ENCODE peak calls at places on chromosomes 2 and 18, in five cellular contexts. One of them, this sample, is unnamed.

GRCh38 chr18:2087877-2088673 is 483.2 kb downstream of the METTL4 start:
- DNase-seq in kidney glomerular epithelial cell: no peak
- DNase-seq in right cardiac atrium: peak
- DNase-seq in cerebellum: no peak
- DNase-seq in T follicular helper cell: no peak
- DNase-seq in this sample: no peak

GRCh38 chr18:468841-469796 is 31.4 kb downstream of the COLEC12 start:
- DNase-seq in right cardiac atrium: no peak
- DNase-seq in kidney glomerular epithelial cell: no peak
- DNase-seq in cerebellum: no peak
- DNase-seq in T follicular helper cell: no peak
- DNase-seq in this sample: no peak

GRCh38 chr2:1572638-1573037 is 159.4 kb downstream of the TPO start:
- DNase-seq in right cardiac atrium: peak
- DNase-seq in cerebellum: no peak
- DNase-seq in kidney glomerular epithelial cell: peak
- DNase-seq in T follicular helper cell: no peak
- DNase-seq in this sample: no peak

GRCh38 chr18:79275992-79276391 is 119.7 kb upstream of the NFATC1 start:
- DNase-seq in kidney glomerular epithelial cell: no peak
- DNase-seq in right cardiac atrium: no peak
- DNase-seq in cerebellum: no peak
- DNase-seq in T follicular helper cell: no peak
- DNase-seq in this sample: no peak

GRCh38 chr2:77725045-77725444 is 202.9 kb upstream of the LRRTM4 start:
- DNase-seq in T follicular helper cell: no peak
- DNase-seq in right cardiac atrium: no peak
- DNase-seq in kidney glomerular epithelial cell: no peak
- DNase-seq in cerebellum: no peak
- DNase-seq in this sample: no peak

GRCh38 chr2:238862701-238863100 is 14.8 kb downstream of the TWIST2 start:
- DNase-seq in cerebellum: no peak
- DNase-seq in T follicular helper cell: no peak
- DNase-seq in kidney glomerular epithelial cell: no peak
- DNase-seq in right cardiac atrium: no peak
- DNase-seq in this sample: no peak

GRCh38 chr2:237352279-237352845 is 61.6 kb downstream of the COL6A3 start:
- DNase-seq in kidney glomerular epithelial cell: no peak
- DNase-seq in cerebellum: no peak
- DNase-seq in T follicular helper cell: no peak
- DNase-seq in right cardiac atrium: no peak
- DNase-seq in this sample: no peak

GRCh38 chr2:74894261-74895030 is 60.5 kb downstream of the HK2 start:
- DNase-seq in T follicular helper cell: no peak
- DNase-seq in cerebellum: no peak
- DNase-seq in right cardiac atrium: no peak
- DNase-seq in kidney glomerular epithelial cell: no peak
- DNase-seq in this sample: no peak

GRCh38 chr2:64447317-64448060 is 6.5 kb upstream of the LGALSL start:
- DNase-seq in cerebellum: peak
- DNase-seq in right cardiac atrium: no peak
- DNase-seq in kidney glomerular epithelial cell: no peak
- DNase-seq in T follicular helper cell: no peak
- DNase-seq in this sample: no peak

GRCh38 chr2:25558262-25558661 is 115.1 kb downstream of the DTNB start:
- DNase-seq in cerebellum: no peak
- DNase-seq in kidney glomerular epithelial cell: no peak
- DNase-seq in right cardiac atrium: no peak
- DNase-seq in T follicular helper cell: no peak
- DNase-seq in this sample: peak

GRCh38 chr2:217734999-217735398 is 267.8 kb downstream of the TNS1 start:
- DNase-seq in cerebellum: no peak
- DNase-seq in kidney glomerular epithelial cell: no peak
- DNase-seq in T follicular helper cell: no peak
- DNase-seq in right cardiac atrium: no peak
- DNase-seq in this sample: no peak

GRCh38 chr2:68719912-68720311 is 14.7 kb upstream of the ARHGAP25 start:
- DNase-seq in right cardiac atrium: no peak
- DNase-seq in kidney glomerular epithelial cell: no peak
- DNase-seq in T follicular helper cell: no peak
- DNase-seq in cerebellum: no peak
- DNase-seq in this sample: no peak

GRCh38 chr2:2709091-2709770 is 378.2 kb upstream of the MYT1L start:
- DNase-seq in kidney glomerular epithelial cell: no peak
- DNase-seq in right cardiac atrium: no peak
- DNase-seq in T follicular helper cell: no peak
- DNase-seq in cerebellum: no peak
- DNase-seq in this sample: no peak

GRCh38 chr2:98296435-98296834 is 49.8 kb upstream of the CNGA3 start:
- DNase-seq in kidney glomerular epithelial cell: no peak
- DNase-seq in T follicular helper cell: no peak
- DNase-seq in right cardiac atrium: no peak
- DNase-seq in cerebellum: no peak
- DNase-seq in this sample: no peak

GRCh38 chr2:73776869-73777519 is 2.9 kb downstream of the DUSP11 start:
- DNase-seq in kidney glomerular epithelial cell: no peak
- DNase-seq in right cardiac atrium: no peak
- DNase-seq in T follicular helper cell: no peak
- DNase-seq in cerebellum: no peak
- DNase-seq in this sample: no peak

GRCh38 chr2:143165291-143165690 is 36.1 kb downstream of the ARHGAP15 start:
- DNase-seq in T follicular helper cell: no peak
- DNase-seq in cerebellum: no peak
- DNase-seq in right cardiac atrium: no peak
- DNase-seq in kidney glomerular epithelial cell: no peak
- DNase-seq in this sample: no peak

GRCh38 chr2:207490441-207490840 is 39.3 kb upstream of the CREB1 start:
- DNase-seq in kidney glomerular epithelial cell: no peak
- DNase-seq in cerebellum: no peak
- DNase-seq in right cardiac atrium: no peak
- DNase-seq in T follicular helper cell: no peak
- DNase-seq in this sample: no peak

GRCh38 chr2:172052000-172052983 is 33.0 kb upstream of the DLX1 start:
- DNase-seq in T follicular helper cell: no peak
- DNase-seq in cerebellum: no peak
- DNase-seq in right cardiac atrium: no peak
- DNase-seq in kidney glomerular epithelial cell: no peak
- DNase-seq in this sample: no peak

GRCh38 chr2:18132697-18133096 is 254.2 kb downstream of the KCNS3 start:
- DNase-seq in kidney glomerular epithelial cell: no peak
- DNase-seq in right cardiac atrium: no peak
- DNase-seq in cerebellum: no peak
- DNase-seq in T follicular helper cell: no peak
- DNase-seq in this sample: no peak

GRCh38 chr2:38215993-38216392 is 140.0 kb upstream of the CYP1B1 start:
- DNase-seq in cerebellum: no peak
- DNase-seq in kidney glomerular epithelial cell: no peak
- DNase-seq in right cardiac atrium: no peak
- DNase-seq in T follicular helper cell: no peak
- DNase-seq in this sample: no peak

GRCh38 chr2:198144621-198145020 is 340.2 kb downstream of the PLCL1 start:
- DNase-seq in T follicular helper cell: no peak
- DNase-seq in cerebellum: no peak
- DNase-seq in kidney glomerular epithelial cell: no peak
- DNase-seq in right cardiac atrium: no peak
- DNase-seq in this sample: no peak

GRCh38 chr2:212536385-212537310 is 2.0 kb downstream of the ERBB4 start:
- DNase-seq in T follicular helper cell: no peak
- DNase-seq in kidney glomerular epithelial cell: peak
- DNase-seq in right cardiac atrium: peak
- DNase-seq in cerebellum: peak
- DNase-seq in this sample: no peak

GRCh38 chr2:38740851-38741541 is 10.2 kb downstream of the SRSF7 start:
- DNase-seq in kidney glomerular epithelial cell: peak
- DNase-seq in cerebellum: peak
- DNase-seq in right cardiac atrium: peak
- DNase-seq in T follicular helper cell: no peak
- DNase-seq in this sample: no peak

GRCh38 chr2:201996006-201996405 is 37.6 kb upstream of the FZD7 start:
- DNase-seq in cerebellum: no peak
- DNase-seq in kidney glomerular epithelial cell: no peak
- DNase-seq in T follicular helper cell: no peak
- DNase-seq in right cardiac atrium: no peak
- DNase-seq in this sample: no peak

GRCh38 chr2:150526827-150527226 is 39.4 kb upstream of the RND3 start:
- DNase-seq in right cardiac atrium: no peak
- DNase-seq in kidney glomerular epithelial cell: peak
- DNase-seq in T follicular helper cell: no peak
- DNase-seq in cerebellum: no peak
- DNase-seq in this sample: no peak

GRCh38 chr2:197215988-197216979 is 94.3 kb downstream of the ANKRD44 start:
- DNase-seq in kidney glomerular epithelial cell: peak
- DNase-seq in T follicular helper cell: no peak
- DNase-seq in cerebellum: no peak
- DNase-seq in right cardiac atrium: no peak
- DNase-seq in this sample: no peak

GRCh38 chr2:241223211-241224067 is 35.0 kb downstream of the ANO7 start:
- DNase-seq in kidney glomerular epithelial cell: no peak
- DNase-seq in right cardiac atrium: peak
- DNase-seq in cerebellum: no peak
- DNase-seq in T follicular helper cell: no peak
- DNase-seq in this sample: no peak

GRCh38 chr2:54259413-54260240 is 3.6 kb upstream of the TSPYL6 start:
- DNase-seq in cerebellum: no peak
- DNase-seq in T follicular helper cell: no peak
- DNase-seq in kidney glomerular epithelial cell: no peak
- DNase-seq in right cardiac atrium: no peak
- DNase-seq in this sample: peak

GRCh38 chr2:215904101-215904500 is 109.2 kb downstream of the MREG start:
- DNase-seq in right cardiac atrium: peak
- DNase-seq in kidney glomerular epithelial cell: peak
- DNase-seq in T follicular helper cell: no peak
- DNase-seq in cerebellum: no peak
- DNase-seq in this sample: no peak

GRCh38 chr18:54261894-54262293 is 7.4 kb upstream of the POLI start:
- DNase-seq in cerebellum: no peak
- DNase-seq in T follicular helper cell: no peak
- DNase-seq in kidney glomerular epithelial cell: no peak
- DNase-seq in right cardiac atrium: no peak
- DNase-seq in this sample: no peak

GRCh38 chr2:228339525-228339924 is 158.0 kb upstream of the SPHKAP start:
- DNase-seq in cerebellum: no peak
- DNase-seq in T follicular helper cell: no peak
- DNase-seq in kidney glomerular epithelial cell: no peak
- DNase-seq in right cardiac atrium: no peak
- DNase-seq in this sample: no peak

GRCh38 chr2:14952383-14952782 is 319.9 kb downstream of the LRATD1 start:
- DNase-seq in kidney glomerular epithelial cell: no peak
- DNase-seq in cerebellum: no peak
- DNase-seq in T follicular helper cell: no peak
- DNase-seq in right cardiac atrium: no peak
- DNase-seq in this sample: no peak

GRCh38 chr2:172442072-172442895 is 14.9 kb downstream of the ITGA6 start:
- DNase-seq in right cardiac atrium: peak
- DNase-seq in T follicular helper cell: peak
- DNase-seq in cerebellum: no peak
- DNase-seq in kidney glomerular epithelial cell: peak
- DNase-seq in this sample: no peak

GRCh38 chr2:148819019-148819418 is 56.0 kb upstream of the KIF5C start:
- DNase-seq in cerebellum: no peak
- DNase-seq in kidney glomerular epithelial cell: no peak
- DNase-seq in right cardiac atrium: no peak
- DNase-seq in T follicular helper cell: no peak
- DNase-seq in this sample: no peak

GRCh38 chr18:79549638-79550000 is 130.0 kb upstream of the CTDP1 start:
- DNase-seq in right cardiac atrium: no peak
- DNase-seq in kidney glomerular epithelial cell: no peak
- DNase-seq in T follicular helper cell: no peak
- DNase-seq in cerebellum: no peak
- DNase-seq in this sample: no peak

GRCh38 chr2:216424305-216424704 is 12.0 kb downstream of the SMARCAL1 start:
- DNase-seq in T follicular helper cell: no peak
- DNase-seq in kidney glomerular epithelial cell: no peak
- DNase-seq in cerebellum: no peak
- DNase-seq in right cardiac atrium: no peak
- DNase-seq in this sample: no peak

GRCh38 chr2:160522951-160523700 is 29.5 kb upstream of the RBMS1 start:
- DNase-seq in kidney glomerular epithelial cell: peak
- DNase-seq in T follicular helper cell: no peak
- DNase-seq in right cardiac atrium: no peak
- DNase-seq in cerebellum: no peak
- DNase-seq in this sample: no peak